ENCODE peak calls at places on chromosomes 2 and 18, in four cellular contexts. E is HL-60; Q is CD4-positive, alpha-beta T cell; H is AG10803. A is an unnamed sample.

GRCh38 chr2:40421643-40422297 is 30.1 kb downstream of the SLC8A1 start:
- DNase-seq in Q (no peak), H (no peak), E (no peak), A (no peak)

GRCh38 chr2:140551291-140551690 is 1579.5 kb downstream of the LRP1B start:
- DNase-seq in Q (no peak), E (no peak), H (no peak), A (no peak)

GRCh38 chr2:168290391-168290790 is 43.0 kb upstream of the STK39 start:
- DNase-seq in E (no peak), Q (no peak), H (no peak), A (no peak)

GRCh38 chr18:12046751-12047335 is 46.8 kb upstream of the ANKRD62 start:
- DNase-seq in E (no peak), H (no peak), Q (no peak), A (no peak)

GRCh38 chr2:203823179-203823578 is 44.4 kb upstream of the CTLA4 start:
- DNase-seq in H (no peak), E (no peak), Q (no peak), A (no peak)

GRCh38 chr2:172234716-172235661 is 132.3 kb upstream of the DLX2 start:
- DNase-seq in Q (peak), H (no peak), E (peak), A (no peak)

GRCh38 chr2:65291221-65292094 is 63.8 kb downstream of the ACTR2 start:
- DNase-seq in Q (no peak), E (no peak), H (peak), A (no peak)

GRCh38 chr2:65070172-65070830 is 14.1 kb downstream of the CEP68 start:
- DNase-seq in E (no peak), H (peak), Q (no peak), A (peak)

GRCh38 chr2:242012956-242013764 is 143.6 kb downstream of the RTP5 start:
- DNase-seq in E (no peak), H (no peak), Q (no peak), A (no peak)

GRCh38 chr2:12155308-12156061 is 409.1 kb downstream of the LPIN1 start:
- DNase-seq in H (peak), Q (no peak), E (no peak), A (peak)

GRCh38 chr2:84482588-84482987 is 23.5 kb upstream of the SUCLG1 start:
- DNase-seq in H (no peak), E (no peak), Q (no peak), A (no peak)

GRCh38 chr2:72669121-72669520 is 156.7 kb downstream of the EXOC6B start:
- DNase-seq in H (peak), E (no peak), Q (no peak), A (peak)

GRCh38 chr2:44016282-44016681 is 20.5 kb upstream of the LRPPRC start:
- DNase-seq in Q (peak), H (peak), E (peak), A (peak)

GRCh38 chr2:67965246-67965645 is 97.6 kb downstream of the C1D start:
- DNase-seq in Q (no peak), E (no peak), H (peak), A (no peak)

GRCh38 chr2:208250401-208250800 is 4.5 kb downstream of the IDH1 start:
- DNase-seq in H (peak), Q (no peak), E (peak), A (peak)

GRCh38 chr2:190435031-190435677 is 27.0 kb downstream of the MFSD6 start:
- DNase-seq in E (peak), H (no peak), Q (no peak), A (no peak)

GRCh38 chr2:64840419-64840818 is 148.8 kb upstream of the SLC1A4 start:
- DNase-seq in H (peak), E (peak), Q (no peak), A (no peak)

GRCh38 chr2:133171396-133172004 is 396.8 kb downstream of the NCKAP5 start:
- DNase-seq in E (peak), H (peak), Q (no peak), A (peak)

GRCh38 chr2:215215637-215216036 is 77.2 kb upstream of the ABCA12 start:
- DNase-seq in E (no peak), Q (no peak), H (no peak), A (no peak)

A was measured in fibroblast of villous mesenchyme.